ENCODE peak calls at places on chromosomes 4 and X, in four cellular contexts. O, Y, D and N are unnamed samples.

GRCh38 chrX:115029869-115030564 is 12.6 kb upstream of the IL13RA2 start:
- DNase-seq in O (no peak), Y (no peak), D (no peak), N (no peak)

GRCh38 chrX:17553961-17554482 is 179.0 kb downstream of the NHS start:
- DNase-seq in O (no peak), Y (no peak), D (no peak), N (no peak)

GRCh38 chrX:39736219-39737211 is 361.2 kb downstream of the BCOR start:
- DNase-seq in O (no peak), Y (no peak), D (no peak), N (no peak)

GRCh38 chr4:94304365-94304971 is 38.2 kb downstream of the HPGDS start:
- DNase-seq in O (peak), Y (peak), D (peak), N (peak)

GRCh38 chrX:69313622-69314290 is 148.5 kb upstream of the PJA1 start:
- DNase-seq in O (no peak), Y (no peak), D (no peak), N (peak)

GRCh38 chr4:78058591-78059523 is 1.7 kb downstream of the FRAS1 start:
- DNase-seq in O (no peak), Y (peak), D (peak), N (peak)

GRCh38 chr4:3817561-3817960 is 51.4 kb downstream of the ADRA2C start:
- DNase-seq in O (no peak), Y (no peak), D (no peak), N (no peak)

GRCh38 chrX:125407314-125407713 is 87.6 kb downstream of the TEX13C start:
- DNase-seq in O (no peak), Y (no peak), D (no peak), N (no peak)

GRCh38 chrX:39716401-39716800 is 381.4 kb downstream of the BCOR start:
- DNase-seq in O (no peak), Y (peak), D (no peak), N (no peak)

GRCh38 chr4:3396611-3397010 is 45.2 kb upstream of the HGFAC start:
- DNase-seq in O (no peak), Y (no peak), D (no peak), N (no peak)

GRCh38 chrX:29948653-29949052 is 266.7 kb upstream of the MAGEB2 start:
- DNase-seq in O (no peak), Y (no peak), D (no peak), N (no peak)

GRCh38 chrX:130260316-130260715 is 8.4 kb downstream of the ZNF280C start:
- DNase-seq in O (peak), Y (no peak), D (no peak), N (no peak)

GRCh38 chr4:140309124-140309870 is 64.1 kb upstream of the SCOC start:
- DNase-seq in O (no peak), Y (no peak), D (peak), N (no peak)

GRCh38 chr4:77593993-77594392 is 11.6 kb upstream of the CXCL13 start:
- DNase-seq in O (no peak), Y (no peak), D (no peak), N (no peak)

GRCh38 chr4:140641789-140642439 is 73.2 kb upstream of the UCP1 start:
- DNase-seq in O (no peak), Y (peak), D (peak), N (peak)

GRCh38 chr4:87839309-87839946 is 6.7 kb downstream of the MEPE start:
- DNase-seq in O (no peak), Y (peak), D (peak), N (peak)

GRCh38 chrX:49995021-49995731 is 72.8 kb downstream of the CLCN5 start:
- DNase-seq in O (peak), Y (no peak), D (no peak), N (no peak)

GRCh38 chr4:119031218-119031617 is 104.4 kb upstream of the MYOZ2 start:
- DNase-seq in O (no peak), Y (no peak), D (no peak), N (no peak)

GRCh38 chrX:106707771-106708454 is 18.6 kb upstream of the RNF128 start:
- DNase-seq in O (peak), Y (no peak), D (no peak), N (no peak)

DNA sequence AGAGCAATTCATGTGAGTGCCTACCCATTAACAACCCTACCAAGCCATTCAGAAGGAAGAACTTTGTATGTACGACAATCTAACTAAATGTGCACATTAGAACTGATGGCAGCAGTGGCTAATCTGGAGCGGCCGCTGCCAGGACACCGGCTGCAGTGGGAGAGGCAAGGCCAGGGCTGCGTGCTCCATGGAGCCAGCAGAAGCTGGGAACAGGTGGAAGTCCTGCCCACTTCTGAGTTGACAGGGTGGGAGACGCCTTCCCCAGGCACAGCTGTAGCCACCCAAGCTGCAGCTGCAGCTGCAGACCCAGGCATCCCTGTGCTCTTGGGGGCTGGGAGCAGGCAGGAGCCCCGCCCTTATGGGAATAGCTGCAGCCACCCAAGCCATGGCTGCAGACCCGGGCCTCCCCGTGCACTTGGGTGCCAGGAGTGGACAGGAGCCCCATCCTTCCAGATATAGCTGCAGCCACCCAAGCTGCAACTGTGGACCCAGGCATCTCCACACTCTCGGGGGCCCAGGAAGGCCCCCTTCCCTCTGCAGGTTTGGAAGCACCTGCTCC is 79.1 kb upstream of the DDX60 start:
- DNase-seq in O (no peak), Y (no peak), D (no peak), N (no peak)
- H3K27ac ChIP-seq in O (no peak), Y (no peak), D (no peak), N (no peak)

GRCh38 chr4:175414602-175415001 is 397.5 kb downstream of the GPM6A start:
- DNase-seq in O (no peak), Y (no peak), D (no peak), N (no peak)

GRCh38 chr4:175422331-175422730 is 389.7 kb downstream of the GPM6A start:
- DNase-seq in O (no peak), Y (no peak), D (no peak), N (no peak)

GRCh38 chr4:175421506-175421905 is 390.6 kb downstream of the GPM6A start:
- DNase-seq in O (no peak), Y (no peak), D (no peak), N (no peak)

GRCh38 chr4:175419120-175419774 is 392.8 kb downstream of the GPM6A start:
- DNase-seq in O (peak), Y (no peak), D (no peak), N (no peak)

GRCh38 chr4:175418511-175418910 is 393.6 kb downstream of the GPM6A start:
- DNase-seq in O (no peak), Y (no peak), D (no peak), N (no peak)
- H2AFZ ChIP-seq in O (no peak), Y (no peak), D (no peak), N (no peak)

GRCh38 chrX:154785711-154786110 is 19.6 kb downstream of the MPP1 start:
- DNase-seq in O (no peak), Y (no peak), D (no peak), N (no peak)
- TF ChIP-seq CTCF in O (no peak), Y (no peak), D (no peak), N (no peak)

GRCh38 chr4:172815499-172816175 is 353.0 kb upstream of the GALNT7 start:
- DNase-seq in O (no peak), Y (no peak), D (no peak), N (no peak)
- H3K27ac ChIP-seq in O (no peak), Y (no peak), D (no peak), N (no peak)

GRCh38 chrX:48474581-48474980 is 1.4 kb upstream of the FTSJ1 start:
- DNase-seq in O (no peak), Y (no peak), D (no peak), N (no peak)

GRCh38 chrX:48474127-48474526 is 1.9 kb upstream of the FTSJ1 start:
- DNase-seq in O (no peak), Y (peak), D (no peak), N (peak)

GRCh38 chrX:48472851-48473717 is 2.9 kb upstream of the FTSJ1 start:
- DNase-seq in O (no peak), Y (peak), D (no peak), N (no peak)

GRCh38 chrX:48472225-48472624 is 2.2 kb upstream of the SLC38A5 start:
- DNase-seq in O (no peak), Y (no peak), D (no peak), N (no peak)

GRCh38 chrX:48473718-48473990 is 2.3 kb upstream of the FTSJ1 start:
- DNase-seq in O (no peak), Y (no peak), D (no peak), N (no peak)
- H2AFZ ChIP-seq in O (no peak), Y (no peak), D (no peak), N (no peak)

DNA sequence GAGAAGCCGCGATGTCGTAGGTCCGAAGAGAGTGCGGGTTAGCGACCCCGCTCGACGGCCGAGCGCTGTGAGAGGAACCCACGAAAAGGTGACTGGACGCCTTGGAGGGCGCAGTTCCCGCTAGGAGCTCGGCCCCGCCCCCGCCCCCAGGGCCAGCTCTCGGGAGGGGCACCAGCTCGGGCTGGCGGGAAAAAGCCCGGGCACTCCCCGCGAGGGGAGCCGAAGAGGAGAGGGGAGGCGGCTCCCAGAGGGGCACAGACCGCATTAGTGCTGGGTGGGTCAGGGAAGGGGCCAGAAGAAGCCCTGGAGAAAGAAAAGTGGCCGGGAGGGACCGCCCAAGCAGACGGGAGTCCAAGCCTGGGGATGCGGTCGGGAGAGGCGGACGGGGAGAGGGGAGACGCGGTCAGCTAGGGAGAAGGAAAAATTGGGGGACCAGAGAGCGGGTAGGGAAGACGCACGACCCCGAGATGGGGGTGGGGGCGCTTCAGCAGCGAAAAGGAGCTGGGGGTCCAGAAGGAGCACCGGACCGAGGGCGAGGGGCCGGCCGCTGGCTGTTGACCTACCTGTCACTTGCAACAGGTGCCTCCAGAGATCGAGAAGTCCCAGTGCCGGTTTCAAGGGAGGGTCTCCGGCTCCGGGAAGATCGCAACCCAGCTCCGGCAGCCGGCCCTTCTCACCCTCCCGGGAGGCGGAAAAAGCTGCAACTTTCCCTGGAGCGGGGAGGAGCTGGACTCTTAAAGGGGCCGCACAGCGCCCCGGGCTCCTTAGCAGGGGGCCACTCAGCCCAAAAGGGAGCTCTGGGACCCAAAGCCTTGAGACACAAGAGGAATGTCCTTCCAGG is at the start of gene SYTL4:
- DNase-seq in O (peak), Y (peak), D (no peak), N (no peak)
- TF ChIP-seq CTCF in O (no peak), Y (no peak), D (no peak), N (no peak)

GRCh38 chr4:98482503-98482846 is 175.9 kb downstream of the TSPAN5 start:
- DNase-seq in O (no peak), Y (no peak), D (no peak), N (no peak)
- H3K27ac ChIP-seq in O (no peak), Y (no peak), D (no peak), N (no peak)

GRCh38 chr4:185005209-185005819 is 13.0 kb upstream of the HELT start:
- DNase-seq in O (peak), Y (peak), D (peak), N (peak)
- H2AFZ ChIP-seq in O (peak), Y (peak), D (peak), N (peak)

GRCh38 chr4:162841769-162842168 is 324.9 kb downstream of the NAF1 start:
- DNase-seq in O (no peak), Y (no peak), D (no peak), N (peak)

GRCh38 chr4:162838671-162839070 is 328.0 kb downstream of the NAF1 start:
- DNase-seq in O (no peak), Y (no peak), D (no peak), N (no peak)

GRCh38 chr4:162837679-162838078 is 329.0 kb downstream of the NAF1 start:
- DNase-seq in O (no peak), Y (no peak), D (no peak), N (no peak)

GRCh38 chr4:162837241-162837640 is 329.4 kb downstream of the NAF1 start:
- DNase-seq in O (no peak), Y (no peak), D (no peak), N (no peak)

DNA sequence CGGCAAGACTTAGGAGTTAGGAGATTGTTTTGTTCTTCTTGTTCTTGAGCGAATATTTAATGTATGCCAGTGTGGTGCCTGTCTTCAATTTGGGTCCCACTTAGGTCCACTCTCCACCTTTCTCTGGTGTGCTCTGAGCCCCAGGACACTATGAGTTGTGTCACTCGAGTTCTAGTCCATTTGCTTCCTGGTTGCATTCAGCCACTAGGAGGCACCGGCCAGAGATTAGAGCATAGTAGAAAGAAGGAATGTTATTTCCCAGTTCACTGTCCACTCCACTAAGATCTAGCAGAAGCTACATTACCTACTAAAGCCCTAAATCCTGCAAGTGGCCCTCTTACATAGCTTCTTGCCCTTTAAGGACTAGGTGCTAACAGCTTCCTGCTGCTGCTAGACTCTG is 326.9 kb downstream of the NAF1 start:
- DNase-seq in O (no peak), Y (no peak), D (no peak), N (no peak)
- TF ChIP-seq CTCF in O (no peak), Y (peak), D (peak), N (peak)

GRCh38 chr4:26891867-26892266 is 31.2 kb downstream of the STIM2 start:
- DNase-seq in O (no peak), Y (no peak), D (no peak), N (no peak)

GRCh38 chr4:26891054-26891453 is 30.4 kb downstream of the STIM2 start:
- DNase-seq in O (no peak), Y (no peak), D (no peak), N (no peak)

GRCh38 chr4:26892480-26893150 is 32.0 kb downstream of the STIM2 start:
- DNase-seq in O (no peak), Y (no peak), D (no peak), N (no peak)

GRCh38 chr4:26896636-26897035 is 36.0 kb downstream of the STIM2 start:
- DNase-seq in O (no peak), Y (no peak), D (no peak), N (no peak)

GRCh38 chr4:26893491-26893890 is 32.9 kb downstream of the STIM2 start:
- DNase-seq in O (no peak), Y (no peak), D (no peak), N (no peak)
- H3K27ac ChIP-seq in O (no peak), Y (no peak), D (no peak), N (no peak)